ENCODE peak calls at places on chromosomes 13 and 19, in four cellular contexts. W is amniotic stem cell, N is A549, P is tibial artery. T is an unnamed sample.

GRCh38 chr13:72296246-72296645 is 429.2 kb upstream of the DACH1 start:
- DNase-seq in W (no peak), N (no peak), P (no peak), T (no peak)

GRCh38 chr19:45352062-45352461 is 11.5 kb downstream of the KLC3 start:
- DNase-seq in W (no peak), N (no peak), P (no peak), T (no peak)

GRCh38 chr13:80727321-80727975 is 386.5 kb upstream of the SPRY2 start:
- DNase-seq in W (no peak), N (no peak), P (no peak), T (no peak)

GRCh38 chr13:33352023-33352422 is 66.5 kb upstream of the STARD13 start:
- DNase-seq in W (no peak), N (no peak), P (no peak), T (peak)

GRCh38 chr19:14089662-14090508 is 666 bp downstream of the SAMD1 start:
- DNase-seq in W (no peak), N (peak), P (peak), T (no peak)

GRCh38 chr13:113155201-113155600 is 3.2 kb upstream of the PROZ start:
- DNase-seq in W (no peak), N (no peak), P (no peak), T (no peak)

GRCh38 chr19:43316591-43317319 is 36.7 kb upstream of the CD177 start:
- DNase-seq in W (no peak), N (peak), P (no peak), T (peak)

GRCh38 chr13:33610471-33611015 is 207.4 kb upstream of the RFC3 start:
- DNase-seq in W (no peak), N (peak), P (peak), T (peak)

GRCh38 chr19:33497778-33498175 is 23.8 kb downstream of the PEPD start:
- DNase-seq in W (no peak), N (no peak), P (no peak), T (no peak)

GRCh38 chr19:15905026-15905425 is 7.2 kb upstream of the CYP4F2 start:
- DNase-seq in W (no peak), N (no peak), P (no peak), T (no peak)

GRCh38 chr19:32830231-32831014 is 39.1 kb downstream of the SLC7A9 start:
- DNase-seq in W (no peak), N (no peak), P (no peak), T (no peak)

T was measured in HepG2.